ENCODE peak calls at places on chromosomes 1 and 21, in six cellular contexts. N is HTR-8/SVneo; H is Right ventricle myocardium inferior; C is activated CD4-positive, CD25-positive, alpha-beta regulatory T cell treated with anti-CD3 and anti-CD28 coated beads, Interleukin-2, amount 50 U/mL, for 72 hours; F is T-helper 2 cell; J is NCI-H2081. O is an unnamed sample.

GRCh38 chr1:12174789-12175455 is 8.1 kb downstream of the TNFRSF1B start:
- DNase-seq in N (no peak), H (peak; percentile 89), C (no peak), F (no peak), J (no peak), O (no peak)

GRCh38 chr1:24415910-24416665 is 486 bp downstream of the NIPAL3 start:
- DNase-seq in N (no peak), H (no peak), C (no peak), F (no peak), J (peak; percentile 56), O (peak; percentile 67)

GRCh38 chr1:227298532-227299174 is 19.6 kb downstream of the CDC42BPA start:
- DNase-seq in N (no peak), H (no peak), C (no peak), F (no peak), J (no peak), O (no peak)

GRCh38 chr1:20494609-20495311 is 8.8 kb upstream of the CAMK2N1 start:
- DNase-seq in N (no peak), H (no peak), C (no peak), F (no peak), J (no peak), O (no peak)

GRCh38 chr1:183180634-183181056 is 5.4 kb upstream of the LAMC2 start:
- DNase-seq in N (peak; percentile 38), H (no peak), C (no peak), F (no peak), J (no peak), O (peak; percentile 69)

GRCh38 chr1:21175670-21176581 is 771 bp downstream of the EIF4G3 start:
- DNase-seq in N (no peak), H (no peak), C (peak; percentile 60), F (peak; percentile 18), J (peak; percentile 43), O (peak; percentile 37)

GRCh38 chr1:20484526-20485462 is 1.2 kb downstream of the CAMK2N1 start:
- DNase-seq in N (no peak), H (peak; percentile 53), C (no peak), F (no peak), J (no peak), O (no peak)

GRCh38 chr1:77290576-77290975 is 8.8 kb downstream of the AK5 start:
- DNase-seq in N (no peak), H (no peak), C (no peak), F (no peak), J (no peak), O (no peak)

GRCh38 chr1:145946477-145946986 is 11.3 kb downstream of the LIX1L start:
- DNase-seq in N (no peak), H (no peak), C (no peak), F (no peak), J (no peak), O (no peak)

GRCh38 chr21:45874716-45875415 is 106.7 kb upstream of the COL6A1 start:
- DNase-seq in N (peak; percentile 95), H (no peak), C (no peak), F (no peak), J (no peak), O (no peak)

GRCh38 chr1:220828211-220828553 is 41.5 kb downstream of the MTARC1 start:
- DNase-seq in N (no peak), H (no peak), C (no peak), F (no peak), J (no peak), O (peak; percentile 27)

GRCh38 chr1:228289239-228289849 is 81.5 kb downstream of the OBSCN start:
- DNase-seq in N (no peak), H (peak; percentile 14), C (no peak), F (no peak), J (no peak), O (no peak)

GRCh38 chr1:102897537-102897936 is 210.8 kb downstream of the COL11A1 start:
- DNase-seq in N (peak; percentile 7), H (no peak), C (no peak), F (no peak), J (no peak), O (no peak)

GRCh38 chr1:176494436-176494835 is 31.5 kb downstream of the PAPPA2 start:
- DNase-seq in N (no peak), H (no peak), C (no peak), F (no peak), J (no peak), O (no peak)

GRCh38 chr1:118360817-118361216 is 175.8 kb upstream of the SPAG17 start:
- DNase-seq in N (no peak), H (no peak), C (no peak), F (no peak), J (no peak), O (no peak)

GRCh38 chr1:94095744-94096469 is 25.0 kb downstream of the ABCA4 start:
- DNase-seq in N (no peak), H (no peak), C (no peak), F (no peak), J (no peak), O (no peak)

GRCh38 chr1:168708698-168709406 is 20.2 kb downstream of the DPT start:
- DNase-seq in N (peak; percentile 34), H (no peak), C (no peak), F (no peak), J (no peak), O (no peak)

GRCh38 chr1:185464788-185465187 is 147.7 kb upstream of the IVNS1ABP start:
- DNase-seq in N (no peak), H (no peak), C (no peak), F (no peak), J (no peak), O (no peak)

GRCh38 chr1:233240839-233241682 is 54.5 kb downstream of the PCNX2 start:
- DNase-seq in N (peak; percentile 43), H (peak; percentile 79), C (no peak), F (no peak), J (peak; percentile 42), O (peak; percentile 51)

GRCh38 chr1:180917306-180918065 is 4.8 kb downstream of the KIAA1614 start:
- DNase-seq in N (no peak), H (no peak), C (no peak), F (no peak), J (no peak), O (peak; percentile 58)

GRCh38 chr21:38768385-38769071 is 37.2 kb upstream of the ETS2 start:
- DNase-seq in N (no peak), H (no peak), C (peak; percentile 36), F (peak; percentile 52), J (no peak), O (no peak)

GRCh38 chr1:93681095-93681548 is 515 bp downstream of the BCAR3 start:
- DNase-seq in N (no peak), H (no peak), C (no peak), F (no peak), J (no peak), O (peak; percentile 53)

GRCh38 chr1:47724427-47724999 is 272.7 kb downstream of the TRABD2B start:
- DNase-seq in N (no peak), H (no peak), C (no peak), F (no peak), J (no peak), O (no peak)

GRCh38 chr1:47679301-47679751 is 241.5 kb downstream of the FOXD2 start:
- DNase-seq in N (no peak), H (no peak), C (no peak), F (no peak), J (no peak), O (no peak)